ENCODE peak calls at places on chromosomes 11 and 22, in five cellular contexts. W, C, V, Z and S are unnamed samples.

GRCh38 chr11:85718126-85718943 is 32.3 kb upstream of the CCDC89 start:
- DNase-seq in C (no peak), Z (no peak), V (no peak), W (peak), S (no peak)

GRCh38 chr11:57544566-57544965 is 7.2 kb downstream of the SMTNL1 start:
- DNase-seq in W (no peak), C (no peak), V (no peak), Z (no peak), S (no peak)

GRCh38 chr11:1834132-1834610 is 619 bp upstream of the SYT8 start:
- DNase-seq in V (no peak), Z (no peak), C (no peak), W (no peak), S (peak)

GRCh38 chr11:106524446-106524845 is 447.0 kb downstream of the AASDHPPT start:
- DNase-seq in C (no peak), W (no peak), V (no peak), Z (no peak), S (no peak)

GRCh38 chr11:131696584-131697120 is 326.2 kb downstream of the NTM start:
- DNase-seq in Z (peak), C (no peak), W (no peak), V (no peak), S (no peak)

GRCh38 chr11:45805305-45806071 is 539 bp downstream of the SLC35C1 start:
- DNase-seq in C (peak), W (peak), V (no peak), Z (peak), S (no peak)

GRCh38 chr11:72241290-72241781 is 2.6 kb downstream of the PHOX2A start:
- DNase-seq in Z (no peak), V (no peak), W (no peak), C (no peak), S (no peak)

GRCh38 chr11:2529173-2529572 is 84.4 kb downstream of the KCNQ1 start:
- DNase-seq in V (no peak), C (no peak), Z (no peak), W (no peak), S (peak)

GRCh38 chr11:111957663-111958415 is 20.7 kb downstream of the DIXDC1 start:
- DNase-seq in V (no peak), Z (no peak), W (no peak), C (no peak), S (peak)

GRCh38 chr11:60502221-60502775 is 9.7 kb downstream of the MS4A12 start:
- DNase-seq in Z (no peak), V (no peak), W (no peak), C (no peak), S (no peak)

GRCh38 chr22:19477321-19478085 is 1.5 kb downstream of the UFD1 start:
- DNase-seq in V (no peak), W (peak), C (peak), Z (peak), S (no peak)

GRCh38 chr11:42473116-42473515 is 838.7 kb upstream of the API5 start:
- DNase-seq in W (no peak), C (no peak), Z (no peak), V (no peak), S (no peak)

GRCh38 chr22:45006873-45007246 is 2.9 kb downstream of the PHF21B start:
- DNase-seq in C (peak), Z (no peak), V (no peak), W (no peak), S (no peak)

GRCh38 chr11:62593434-62594044 is 2.2 kb upstream of the TUT1 start:
- DNase-seq in Z (peak), W (peak), V (peak), C (peak), S (peak)

GRCh38 chr11:114815761-114816160 is 137.4 kb downstream of the NXPE2 start:
- DNase-seq in V (no peak), C (no peak), Z (no peak), W (no peak), S (no peak)

GRCh38 chr11:64814712-64815187 is 4.4 kb upstream of the MEN1 start:
- DNase-seq in C (no peak), Z (no peak), V (no peak), W (no peak), S (no peak)

GRCh38 chr11:59865031-59865430 is 1.3 kb downstream of the TCN1 start:
- DNase-seq in W (no peak), C (no peak), V (no peak), Z (peak), S (no peak)

GRCh38 chr11:2090172-2091111 is 48.7 kb downstream of the IGF2 start:
- DNase-seq in W (no peak), Z (no peak), C (no peak), V (no peak), S (peak)

GRCh38 chr22:30890689-30891442 is 77.7 kb downstream of the MORC2 start:
- DNase-seq in W (peak), V (no peak), C (peak), Z (peak), S (no peak)

GRCh38 chr22:45952553-45952952 is 24.4 kb downstream of the WNT7B start:
- DNase-seq in Z (no peak), W (no peak), V (no peak), C (no peak), S (peak)

GRCh38 chr11:65870706-65871681 is 1.6 kb downstream of the EFEMP2 start:
- DNase-seq in C (no peak), V (no peak), Z (no peak), W (no peak), S (peak)

GRCh38 chr11:124759268-124760204 is 2.6 kb downstream of the ESAM start:
- DNase-seq in C (peak), W (no peak), V (no peak), Z (no peak), S (peak)

GRCh38 chr11:124760205-124760652 is 1.9 kb downstream of the ESAM start:
- DNase-seq in C (no peak), W (no peak), V (no peak), Z (no peak), S (no peak)

GRCh38 chr11:124761301-124762021 is 629 bp downstream of the ESAM start:
- DNase-seq in Z (no peak), C (no peak), V (no peak), W (no peak), S (no peak)

GRCh38 chr11:124762077-124762623 is at the start of gene ESAM:
- DNase-seq in C (peak), W (no peak), V (peak), Z (no peak), S (peak)

GRCh38 chr11:124760806-124761205 is 1.3 kb downstream of the ESAM start:
- DNase-seq in V (no peak), C (no peak), W (no peak), Z (no peak), S (no peak)
- H3K27ac ChIP-seq in V (no peak), C (no peak), W (no peak), Z (no peak), S (peak)

DNA sequence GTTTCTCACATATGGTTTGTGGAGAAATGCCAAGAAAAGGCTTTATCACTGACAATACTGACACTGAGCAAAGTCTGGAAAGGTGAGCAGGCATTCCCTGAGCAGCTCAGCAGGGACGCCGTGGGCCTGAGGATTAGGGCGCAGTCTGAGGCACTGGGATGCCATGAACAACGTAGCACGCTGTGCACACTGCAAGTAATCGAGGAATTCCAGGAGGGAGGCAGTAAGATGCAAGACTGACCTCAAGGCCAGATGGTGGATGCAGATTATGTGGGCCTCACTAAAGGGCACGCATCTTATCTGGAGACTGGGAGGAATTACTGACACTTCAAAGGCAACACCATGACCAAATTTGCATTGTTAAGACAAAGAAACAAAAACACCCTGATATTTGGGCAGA is 50.4 kb upstream of the OPCML start:
- DNase-seq in C (no peak), Z (no peak), V (no peak), W (no peak), S (no peak)
- H3K27ac ChIP-seq in C (no peak), Z (no peak), V (no peak), W (no peak), S (no peak)

GRCh38 chr11:73322111-73322985 is 14.3 kb downstream of the ARHGEF17 start:
- DNase-seq in C (no peak), W (peak), Z (peak), V (no peak), S (no peak)
- H3K27ac ChIP-seq in C (no peak), W (peak), Z (peak), V (no peak), S (peak)

GRCh38 chr22:20920881-20921203 is 3.6 kb downstream of the CRKL start:
- DNase-seq in W (no peak), Z (no peak), C (no peak), V (no peak), S (no peak)

GRCh38 chr22:20919718-20920117 is 2.5 kb downstream of the CRKL start:
- DNase-seq in C (no peak), W (no peak), Z (peak), V (no peak), S (no peak)

GRCh38 chr22:20918663-20919220 is 1.5 kb downstream of the CRKL start:
- DNase-seq in C (no peak), V (no peak), Z (no peak), W (no peak), S (no peak)

GRCh38 chr22:20926243-20926642 is 9.0 kb downstream of the CRKL start:
- DNase-seq in V (no peak), C (peak), W (no peak), Z (no peak), S (no peak)

GRCh38 chr22:20922141-20922751 is 5.0 kb downstream of the CRKL start:
- DNase-seq in C (peak), Z (no peak), W (no peak), V (no peak), S (no peak)
- H3K27ac ChIP-seq in C (no peak), Z (no peak), W (no peak), V (no peak), S (no peak)

DNA sequence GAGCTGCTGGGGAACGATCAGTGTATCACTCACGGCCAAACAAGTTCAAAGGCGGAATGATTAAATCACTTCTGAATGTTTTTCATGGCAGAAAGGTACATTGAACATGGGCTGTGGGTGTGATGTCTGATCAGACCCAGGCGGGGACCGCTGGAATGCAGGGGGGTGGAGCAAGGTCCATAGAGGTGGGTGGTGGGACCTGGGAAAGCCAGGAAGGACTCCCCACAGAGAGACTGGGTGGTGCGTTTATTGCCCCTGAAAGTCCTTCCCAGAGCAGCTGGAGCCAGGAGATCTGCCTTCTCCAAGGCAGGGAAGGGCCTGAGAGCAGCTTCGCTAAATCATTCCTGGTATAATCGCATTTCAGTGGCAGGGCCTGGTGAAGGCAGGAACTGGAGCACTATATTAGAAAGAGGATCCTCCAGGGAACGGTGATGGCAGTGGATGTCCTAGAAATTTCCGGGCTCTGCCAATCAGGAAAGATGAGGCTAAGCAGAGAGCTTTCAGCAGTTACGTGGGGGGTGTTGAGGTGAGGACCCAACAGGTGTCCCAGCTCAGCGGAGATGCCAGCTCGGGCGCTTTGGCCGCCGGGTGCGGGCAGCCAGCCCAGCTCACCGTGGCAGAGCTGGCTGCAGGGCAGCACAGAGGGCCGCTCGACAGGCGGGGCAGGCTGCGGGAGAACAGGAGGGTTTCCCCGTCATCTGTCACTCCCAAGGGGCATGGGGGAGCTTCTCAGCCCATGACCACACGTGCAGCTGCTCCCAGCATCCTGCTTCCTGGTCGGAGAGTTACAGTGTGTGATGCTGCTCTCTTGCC is 271.7 kb downstream of the CTTN start:
- DNase-seq in Z (no peak), C (no peak), W (no peak), V (no peak), S (no peak)
- H3K27ac ChIP-seq in Z (no peak), C (no peak), W (no peak), V (no peak), S (no peak)

GRCh38 chr11:11805228-11805627 is 36.5 kb upstream of the USP47 start:
- DNase-seq in Z (no peak), C (no peak), V (no peak), W (no peak), S (no peak)
- H3K27ac ChIP-seq in Z (no peak), C (no peak), V (no peak), W (no peak), S (no peak)

GRCh38 chr11:8767466-8768142 is 85.0 kb downstream of the RPL27A start:
- DNase-seq in C (peak), W (no peak), V (no peak), Z (peak), S (no peak)
- H3K27ac ChIP-seq in C (no peak), W (peak), V (no peak), Z (peak), S (peak)